ENCODE peak calls at places on chromosome 10, in nine cellular contexts. One of them, this sample, is unnamed.
A peak's percentile ranks its signal among the peaks of the same experiment; 100 is the strongest.

GRCh38 chr10:92517034-92517655 is 56.7 kb downstream of the IDE start:
- DNase-seq in IMR-90: peak; percentile 80
- DNase-seq in body of pancreas: peak; percentile 76
- DNase-seq in adrenal gland: peak; percentile 87
- DNase-seq in esophagus squamous epithelium: no peak
- DNase-seq in upper lobe of left lung: peak; percentile 66
- DNase-seq in thyroid gland: peak; percentile 64
- DNase-seq in A549: peak; percentile 78
- DNase-seq in tibial nerve: peak; percentile 28
- DNase-seq in this sample: no peak

GRCh38 chr10:113523071-113523470 is 29.8 kb upstream of the HABP2 start:
- DNase-seq in tibial nerve: no peak
- DNase-seq in adrenal gland: no peak
- DNase-seq in upper lobe of left lung: peak; percentile 8
- DNase-seq in A549: no peak
- DNase-seq in thyroid gland: no peak
- DNase-seq in body of pancreas: no peak
- DNase-seq in IMR-90: no peak
- DNase-seq in esophagus squamous epithelium: no peak
- DNase-seq in this sample: no peak

GRCh38 chr10:131977323-131978096 is 4.2 kb downstream of the BNIP3 start:
- DNase-seq in adrenal gland: no peak
- DNase-seq in tibial nerve: no peak
- DNase-seq in body of pancreas: no peak
- DNase-seq in esophagus squamous epithelium: no peak
- DNase-seq in upper lobe of left lung: no peak
- DNase-seq in thyroid gland: no peak
- DNase-seq in IMR-90: no peak
- DNase-seq in A549: no peak
- DNase-seq in this sample: no peak

GRCh38 chr10:3104251-3104918 is 37.0 kb downstream of the PFKP start:
- DNase-seq in body of pancreas: no peak
- DNase-seq in upper lobe of left lung: no peak
- DNase-seq in esophagus squamous epithelium: no peak
- DNase-seq in thyroid gland: no peak
- DNase-seq in IMR-90: no peak
- DNase-seq in adrenal gland: no peak
- DNase-seq in A549: no peak
- DNase-seq in tibial nerve: no peak
- DNase-seq in this sample: peak; percentile 85

GRCh38 chr10:95792874-95793285 is 36.9 kb downstream of the ENTPD1 start:
- DNase-seq in adrenal gland: no peak
- DNase-seq in IMR-90: peak; percentile 72
- DNase-seq in tibial nerve: no peak
- DNase-seq in thyroid gland: peak; percentile 13
- DNase-seq in body of pancreas: no peak
- DNase-seq in upper lobe of left lung: peak; percentile 37
- DNase-seq in A549: no peak
- DNase-seq in esophagus squamous epithelium: no peak
- DNase-seq in this sample: no peak

GRCh38 chr10:100510533-100511308 is 8.9 kb downstream of the SEC31B start:
- DNase-seq in IMR-90: peak; percentile 27
- DNase-seq in adrenal gland: no peak
- DNase-seq in body of pancreas: peak; percentile 71
- DNase-seq in tibial nerve: no peak
- DNase-seq in thyroid gland: peak; percentile 71
- DNase-seq in upper lobe of left lung: peak; percentile 36
- DNase-seq in esophagus squamous epithelium: no peak
- DNase-seq in A549: no peak
- DNase-seq in this sample: no peak

GRCh38 chr10:44668336-44668735 is 242.8 kb upstream of the TMEM72 start:
- DNase-seq in esophagus squamous epithelium: no peak
- DNase-seq in upper lobe of left lung: no peak
- DNase-seq in adrenal gland: no peak
- DNase-seq in body of pancreas: no peak
- DNase-seq in IMR-90: no peak
- DNase-seq in thyroid gland: no peak
- DNase-seq in tibial nerve: no peak
- DNase-seq in A549: no peak
- DNase-seq in this sample: no peak

GRCh38 chr10:132275426-132276178 is 32.1 kb downstream of the STK32C start:
- DNase-seq in adrenal gland: no peak
- DNase-seq in body of pancreas: no peak
- DNase-seq in tibial nerve: no peak
- DNase-seq in IMR-90: no peak
- DNase-seq in upper lobe of left lung: no peak
- DNase-seq in esophagus squamous epithelium: no peak
- DNase-seq in thyroid gland: no peak
- DNase-seq in A549: no peak
- DNase-seq in this sample: no peak

GRCh38 chr10:29554660-29555059 is 80.1 kb downstream of the SVIL start:
- DNase-seq in upper lobe of left lung: no peak
- DNase-seq in thyroid gland: no peak
- DNase-seq in IMR-90: peak; percentile 43
- DNase-seq in tibial nerve: no peak
- DNase-seq in adrenal gland: no peak
- DNase-seq in esophagus squamous epithelium: no peak
- DNase-seq in A549: no peak
- DNase-seq in body of pancreas: no peak
- DNase-seq in this sample: no peak

GRCh38 chr10:74332398-74332797 is 181.4 kb downstream of the ADK start:
- DNase-seq in body of pancreas: no peak
- DNase-seq in thyroid gland: no peak
- DNase-seq in IMR-90: peak; percentile 21
- DNase-seq in esophagus squamous epithelium: no peak
- DNase-seq in tibial nerve: no peak
- DNase-seq in A549: no peak
- DNase-seq in upper lobe of left lung: no peak
- DNase-seq in adrenal gland: no peak
- DNase-seq in this sample: no peak

GRCh38 chr10:104492349-104492940 is 138.8 kb downstream of the CFAP58 start:
- DNase-seq in adrenal gland: peak; percentile 67
- DNase-seq in tibial nerve: no peak
- DNase-seq in IMR-90: no peak
- DNase-seq in esophagus squamous epithelium: no peak
- DNase-seq in A549: no peak
- DNase-seq in upper lobe of left lung: no peak
- DNase-seq in thyroid gland: peak; percentile 37
- DNase-seq in body of pancreas: no peak
- DNase-seq in this sample: peak; percentile 50

DNA sequence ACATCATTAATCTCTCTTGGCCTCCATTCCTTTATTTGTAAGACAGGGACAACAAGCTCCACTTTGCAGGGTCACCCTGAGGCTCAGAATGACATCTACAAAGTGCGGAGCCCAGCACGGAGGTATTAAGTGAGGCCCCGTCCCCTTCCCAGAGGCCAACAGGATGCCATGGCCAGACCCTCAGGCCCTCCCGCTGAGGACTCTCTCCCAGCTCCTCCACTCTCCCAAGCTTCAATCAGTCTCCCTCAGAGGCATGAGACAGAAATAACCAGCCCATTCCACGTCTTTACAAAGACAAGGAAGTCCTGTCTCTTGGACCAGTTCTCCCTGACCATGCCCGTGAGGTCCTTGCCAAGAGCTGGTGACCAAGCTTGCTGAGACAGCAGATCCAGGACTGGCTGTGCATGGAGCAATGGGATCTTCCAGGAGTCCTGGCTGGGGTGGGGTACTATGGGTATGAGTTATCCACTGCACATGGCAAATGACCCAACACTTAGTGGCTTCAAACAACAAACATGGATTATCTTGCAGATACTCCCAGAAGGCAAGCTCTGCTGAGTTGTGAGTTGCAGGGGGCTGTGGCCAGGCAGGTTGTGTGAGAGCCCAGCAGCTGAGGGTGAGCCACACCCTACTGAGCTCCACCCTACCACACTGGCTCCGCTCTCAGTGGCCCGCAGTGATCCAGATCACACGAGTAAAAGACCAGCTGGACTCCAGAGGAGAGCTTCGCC is 4.3 kb upstream of the PPIF start:
- DNase-seq in adrenal gland: peak; percentile 56
- DNase-seq in body of pancreas: peak; percentile 71
- DNase-seq in upper lobe of left lung: peak; percentile 21
- DNase-seq in esophagus squamous epithelium: no peak
- DNase-seq in IMR-90: peak; percentile 29
- DNase-seq in A549: no peak
- DNase-seq in thyroid gland: no peak
- DNase-seq in tibial nerve: no peak
- DNase-seq in this sample: no peak
- H3K27ac ChIP-seq in adrenal gland: no peak overlapping the region
- H3K27ac ChIP-seq in body of pancreas: peak overlapping the region; percentile 35
- H3K27ac ChIP-seq in upper lobe of left lung: no peak overlapping the region
- H3K27ac ChIP-seq in esophagus squamous epithelium: peak overlapping the region; percentile 53
- H3K27ac ChIP-seq in IMR-90: no peak overlapping the region
- H3K27ac ChIP-seq in A549: no peak overlapping the region
- H3K27ac ChIP-seq in thyroid gland: no peak overlapping the region
- H3K27ac ChIP-seq in tibial nerve: no peak overlapping the region
- H3K27ac ChIP-seq in this sample: no peak overlapping the region

DNA sequence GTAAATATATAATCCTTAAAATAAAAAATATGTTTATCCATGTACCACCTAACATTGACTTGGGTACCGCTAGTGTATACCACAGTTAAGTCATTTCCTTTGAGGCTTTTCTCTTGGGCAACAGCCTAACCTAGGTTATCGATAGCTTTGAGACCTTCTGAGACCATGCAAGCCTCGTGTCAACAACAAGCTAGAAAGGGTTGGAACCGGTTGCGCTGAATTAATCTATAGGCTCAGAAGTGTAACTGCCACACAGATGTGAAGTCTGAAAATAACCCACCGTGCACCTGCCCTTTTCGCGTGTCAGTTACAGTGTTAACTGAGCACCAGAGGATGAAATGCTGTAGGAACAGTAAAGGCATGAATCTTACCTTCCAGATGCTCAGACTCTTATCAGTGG is 59.8 kb downstream of the ARID5B start:
- DNase-seq in esophagus squamous epithelium: no peak
- DNase-seq in body of pancreas: no peak
- DNase-seq in upper lobe of left lung: no peak
- DNase-seq in adrenal gland: no peak
- DNase-seq in A549: no peak
- DNase-seq in thyroid gland: no peak
- DNase-seq in IMR-90: no peak
- DNase-seq in tibial nerve: no peak
- DNase-seq in this sample: no peak
- TF ChIP-seq POLR2A in esophagus squamous epithelium: no peak
- TF ChIP-seq POLR2A in body of pancreas: no peak
- TF ChIP-seq POLR2A in upper lobe of left lung: no peak
- TF ChIP-seq POLR2A in adrenal gland: no peak
- TF ChIP-seq POLR2A in A549: no peak
- TF ChIP-seq POLR2A in thyroid gland: no peak
- TF ChIP-seq POLR2A in IMR-90: no peak
- TF ChIP-seq POLR2A in tibial nerve: no peak
- TF ChIP-seq POLR2A in this sample: no peak

GRCh38 chr10:97037365-97038361 is 148.1 kb downstream of the SLIT1 start:
- DNase-seq in adrenal gland: peak; percentile 93
- DNase-seq in IMR-90: peak; percentile 71
- DNase-seq in A549: peak; percentile 85
- DNase-seq in thyroid gland: peak; percentile 77
- DNase-seq in upper lobe of left lung: peak; percentile 78
- DNase-seq in esophagus squamous epithelium: no peak
- DNase-seq in body of pancreas: peak; percentile 90
- DNase-seq in tibial nerve: peak; percentile 65
- DNase-seq in this sample: peak; percentile 69
- H3K27ac ChIP-seq in adrenal gland: no peak overlapping the region
- H3K27ac ChIP-seq in IMR-90: no peak overlapping the region
- H3K27ac ChIP-seq in A549: peak overlapping the region; percentile 58
- H3K27ac ChIP-seq in thyroid gland: no peak overlapping the region
- H3K27ac ChIP-seq in upper lobe of left lung: no peak overlapping the region
- H3K27ac ChIP-seq in esophagus squamous epithelium: no peak overlapping the region
- H3K27ac ChIP-seq in body of pancreas: no peak overlapping the region
- H3K27ac ChIP-seq in tibial nerve: no peak overlapping the region
- H3K27ac ChIP-seq in this sample: no peak overlapping the region

DNA sequence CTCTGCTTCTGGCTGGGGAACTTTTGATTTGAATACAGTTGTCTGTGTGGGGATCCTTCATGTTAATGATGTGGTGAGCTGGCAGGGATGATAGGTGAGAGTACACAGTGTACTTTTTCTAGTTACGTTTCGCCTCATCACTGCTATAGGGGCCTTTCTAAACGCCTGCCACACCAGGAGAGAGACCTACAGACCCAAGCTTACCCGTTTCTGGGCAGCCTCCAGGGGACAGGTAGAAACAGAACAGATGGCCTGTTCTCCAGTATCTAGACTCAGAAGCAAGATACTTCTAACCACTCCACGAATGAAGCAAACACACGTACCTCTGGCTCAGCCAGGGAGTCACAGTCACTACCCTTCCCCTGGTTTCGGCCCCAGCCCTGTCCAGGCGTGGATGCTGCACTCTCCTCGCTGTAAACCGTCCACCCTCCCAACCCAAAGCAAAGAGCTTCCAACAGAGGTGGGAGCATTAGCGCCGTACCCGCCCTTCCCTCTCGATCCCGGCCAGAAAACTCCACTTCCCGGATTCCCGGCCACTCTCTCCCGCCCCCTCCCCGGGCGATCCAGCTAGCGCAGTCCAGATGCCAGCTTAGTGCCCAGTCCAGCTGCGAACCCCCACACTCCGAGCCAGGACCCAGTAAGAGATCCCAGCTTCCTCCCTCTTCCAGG is 1.2 kb downstream of the CCDC6 start:
- DNase-seq in body of pancreas: peak; percentile 63
- DNase-seq in thyroid gland: peak; percentile 60
- DNase-seq in IMR-90: peak; percentile 16
- DNase-seq in tibial nerve: no peak
- DNase-seq in esophagus squamous epithelium: no peak
- DNase-seq in adrenal gland: peak; percentile 63
- DNase-seq in upper lobe of left lung: peak; percentile 49
- DNase-seq in A549: no peak
- DNase-seq in this sample: peak; percentile 45
- TF ChIP-seq POLR2A in body of pancreas: peak; percentile 53
- TF ChIP-seq POLR2A in thyroid gland: peak; percentile 47
- TF ChIP-seq POLR2A in IMR-90: no peak
- TF ChIP-seq POLR2A in tibial nerve: no peak
- TF ChIP-seq POLR2A in esophagus squamous epithelium: no peak
- TF ChIP-seq POLR2A in adrenal gland: peak; percentile 33
- TF ChIP-seq POLR2A in upper lobe of left lung: no peak
- TF ChIP-seq POLR2A in A549: no peak
- TF ChIP-seq POLR2A in this sample: no peak

GRCh38 chr10:116947838-116948529 is 57.0 kb downstream of the SHTN1 start:
- DNase-seq in A549: peak; percentile 45
- DNase-seq in adrenal gland: no peak
- DNase-seq in esophagus squamous epithelium: no peak
- DNase-seq in IMR-90: peak; percentile 31
- DNase-seq in thyroid gland: no peak
- DNase-seq in body of pancreas: no peak
- DNase-seq in upper lobe of left lung: no peak
- DNase-seq in tibial nerve: no peak
- DNase-seq in this sample: no peak
- H3K27ac ChIP-seq in A549: peak overlapping the region; percentile 28
- H3K27ac ChIP-seq in adrenal gland: peak overlapping the region; percentile 62
- H3K27ac ChIP-seq in esophagus squamous epithelium: no peak overlapping the region
- H3K27ac ChIP-seq in IMR-90: no peak overlapping the region
- H3K27ac ChIP-seq in thyroid gland: no peak overlapping the region
- H3K27ac ChIP-seq in body of pancreas: peak overlapping the region; percentile 59
- H3K27ac ChIP-seq in upper lobe of left lung: peak overlapping the region; percentile 55
- H3K27ac ChIP-seq in tibial nerve: no peak overlapping the region
- H3K27ac ChIP-seq in this sample: no peak overlapping the region

This sample was measured in heart left ventricle.